ENCODE peak calls at places on chromosomes 5 and 9, in six cellular contexts. P, S, F, A, H and Z are unnamed samples.

GRCh38 chr9:8278048-8278447 is 478.5 kb upstream of the DMAC1 start:
- DNase-seq in P (no peak), S (no peak), F (no peak), A (no peak), H (no peak), Z (no peak)

GRCh38 chr5:176174345-176175025 is 63.7 kb upstream of the SIMC1 start:
- DNase-seq in P (no peak), S (no peak), F (no peak), A (no peak), H (no peak), Z (peak; percentile 67)

GRCh38 chr9:96031366-96031824 is 155.9 kb downstream of the ERCC6L2 start:
- DNase-seq in P (no peak), S (no peak), F (no peak), A (no peak), H (peak; percentile 22), Z (peak; percentile 95)

GRCh38 chr5:58261605-58262004 is 198.3 kb downstream of the PLK2 start:
- DNase-seq in P (no peak), S (peak; percentile 61), F (no peak), A (peak; percentile 16), H (no peak), Z (no peak)

GRCh38 chr5:132281856-132282614 is 12.2 kb upstream of the SLC22A4 start:
- DNase-seq in P (no peak), S (no peak), F (no peak), A (no peak), H (no peak), Z (peak; percentile 51)

GRCh38 chr5:67996596-67996995 is 219.0 kb upstream of the PIK3R1 start:
- DNase-seq in P (no peak), S (no peak), F (no peak), A (no peak), H (no peak), Z (no peak)

GRCh38 chr5:16160706-16161105 is 18.9 kb downstream of the MARCHF11 start:
- DNase-seq in P (peak; percentile 37), S (peak; percentile 60), F (peak; percentile 70), A (peak; percentile 6), H (peak; percentile 71), Z (no peak)

GRCh38 chr9:115164511-115164974 is 46.6 kb upstream of the TNC start:
- DNase-seq in P (no peak), S (peak; percentile 18), F (peak; percentile 17), A (no peak), H (no peak), Z (no peak)

GRCh38 chr5:154783774-154784460 is 28.7 kb downstream of the LARP1 start:
- DNase-seq in P (no peak), S (no peak), F (peak; percentile 38), A (no peak), H (no peak), Z (no peak)